ENCODE peak calls at places on chromosomes 5 and 9, in five cellular contexts. Z, V, N, P and U are unnamed samples.

GRCh38 chr9:69178583-69179011 is 4.5 kb downstream of the TJP2 start:
- DNase-seq in V (no peak), Z (no peak), N (no peak), P (no peak), U (peak; percentile 53)

GRCh38 chr9:89185980-89186379 is 7.4 kb upstream of the SHC3 start:
- DNase-seq in V (peak; percentile 16), Z (peak; percentile 57), P (no peak), N (peak; percentile 57), U (peak; percentile 9)

GRCh38 chr5:106085136-106085535 is 1585.6 kb downstream of the EFNA5 start:
- DNase-seq in V (no peak), P (no peak), N (no peak), Z (no peak), U (no peak)

GRCh38 chr5:34718516-34718915 is 62.4 kb downstream of the RAI14 start:
- DNase-seq in P (no peak), Z (no peak), N (peak; percentile 12), V (no peak), U (no peak)

GRCh38 chr5:108753331-108753730 is 5.6 kb downstream of the FER start:
- DNase-seq in N (peak; percentile 76), V (no peak), Z (peak; percentile 48), P (no peak), U (no peak)

GRCh38 chr9:83198336-83198735 is 135.4 kb upstream of the RASEF start:
- DNase-seq in P (no peak), V (no peak), Z (no peak), N (no peak), U (no peak)

GRCh38 chr5:72517961-72518690 is 10.9 kb upstream of the ZNF366 start:
- DNase-seq in Z (no peak), N (no peak), V (peak; percentile 83), P (no peak), U (no peak)

GRCh38 chr5:16531063-16531667 is 65.6 kb upstream of the ZNF622 start:
- DNase-seq in V (no peak), Z (no peak), P (no peak), N (no peak), U (no peak)

GRCh38 chr5:41896230-41896629 is 7.9 kb upstream of the RIMOC1 start:
- DNase-seq in P (no peak), V (peak; percentile 11), Z (no peak), N (no peak), U (no peak)